ENCODE peak calls at places on chromosomes 1 and 21, in five cellular contexts. One of them, this sample, is unnamed.

GRCh38 chr1:26203642-26204318 is 13.4 kb downstream of the CATSPER4 start:
- DNase-seq in fibroblast of villous mesenchyme: no peak
- DNase-seq in tibial artery: peak
- DNase-seq in CD8-positive, alpha-beta T cell: no peak
- DNase-seq in GM23338: peak
- DNase-seq in this sample: no peak

GRCh38 chr21:43333301-43334062 is 93.4 kb downstream of the SIK1 start:
- DNase-seq in fibroblast of villous mesenchyme: peak
- DNase-seq in CD8-positive, alpha-beta T cell: no peak
- DNase-seq in GM23338: peak
- DNase-seq in tibial artery: no peak
- DNase-seq in this sample: no peak

GRCh38 chr1:209268479-209268878 is 315.0 kb upstream of the CAMK1G start:
- DNase-seq in fibroblast of villous mesenchyme: no peak
- DNase-seq in tibial artery: no peak
- DNase-seq in CD8-positive, alpha-beta T cell: no peak
- DNase-seq in GM23338: no peak
- DNase-seq in this sample: no peak

GRCh38 chr1:202624781-202625108 is 85.5 kb downstream of the SYT2 start:
- DNase-seq in fibroblast of villous mesenchyme: no peak
- DNase-seq in CD8-positive, alpha-beta T cell: no peak
- DNase-seq in tibial artery: no peak
- DNase-seq in GM23338: no peak
- DNase-seq in this sample: no peak

GRCh38 chr1:108897865-108898720 is 21.3 kb downstream of the GPSM2 start:
- DNase-seq in tibial artery: no peak
- DNase-seq in fibroblast of villous mesenchyme: peak
- DNase-seq in CD8-positive, alpha-beta T cell: peak
- DNase-seq in GM23338: peak
- DNase-seq in this sample: peak

GRCh38 chr1:92901699-92902405 is 59.4 kb downstream of the DIPK1A start:
- DNase-seq in tibial artery: no peak
- DNase-seq in CD8-positive, alpha-beta T cell: no peak
- DNase-seq in fibroblast of villous mesenchyme: peak
- DNase-seq in GM23338: no peak
- DNase-seq in this sample: no peak

GRCh38 chr21:29300547-29301138 is 1.9 kb downstream of the BACH1 start:
- DNase-seq in CD8-positive, alpha-beta T cell: no peak
- DNase-seq in fibroblast of villous mesenchyme: peak
- DNase-seq in tibial artery: no peak
- DNase-seq in GM23338: no peak
- DNase-seq in this sample: peak

GRCh38 chr1:226110249-226111108 is 48.0 kb downstream of the H3-3A start:
- DNase-seq in GM23338: peak
- DNase-seq in CD8-positive, alpha-beta T cell: peak
- DNase-seq in fibroblast of villous mesenchyme: peak
- DNase-seq in tibial artery: peak
- DNase-seq in this sample: peak

GRCh38 chr1:214271995-214272731 is 8.8 kb upstream of the SMYD2 start:
- DNase-seq in CD8-positive, alpha-beta T cell: no peak
- DNase-seq in fibroblast of villous mesenchyme: no peak
- DNase-seq in tibial artery: no peak
- DNase-seq in GM23338: no peak
- DNase-seq in this sample: no peak

GRCh38 chr1:52631759-52632331 is 1.1 kb upstream of the SHISAL2A start:
- DNase-seq in tibial artery: no peak
- DNase-seq in CD8-positive, alpha-beta T cell: no peak
- DNase-seq in GM23338: no peak
- DNase-seq in fibroblast of villous mesenchyme: no peak
- DNase-seq in this sample: no peak

GRCh38 chr1:30650038-30650958 is 73.1 kb downstream of the MATN1 start:
- DNase-seq in GM23338: no peak
- DNase-seq in fibroblast of villous mesenchyme: no peak
- DNase-seq in tibial artery: no peak
- DNase-seq in CD8-positive, alpha-beta T cell: no peak
- DNase-seq in this sample: no peak

GRCh38 chr21:42367379-42368165 is 1.2 kb upstream of the TFF1 start:
- DNase-seq in tibial artery: no peak
- DNase-seq in GM23338: no peak
- DNase-seq in CD8-positive, alpha-beta T cell: no peak
- DNase-seq in fibroblast of villous mesenchyme: no peak
- DNase-seq in this sample: no peak

GRCh38 chr1:26102046-26102925 is 9.3 kb upstream of the PDIK1L start:
- DNase-seq in CD8-positive, alpha-beta T cell: no peak
- DNase-seq in fibroblast of villous mesenchyme: no peak
- DNase-seq in tibial artery: peak
- DNase-seq in GM23338: no peak
- DNase-seq in this sample: no peak

GRCh38 chr1:172041689-172042088 is 200.4 kb downstream of the DNM3 start:
- DNase-seq in fibroblast of villous mesenchyme: peak
- DNase-seq in GM23338: no peak
- DNase-seq in tibial artery: no peak
- DNase-seq in CD8-positive, alpha-beta T cell: no peak
- DNase-seq in this sample: no peak

GRCh38 chr1:206867261-206867660 is 1.8 kb downstream of the IL20 start:
- DNase-seq in CD8-positive, alpha-beta T cell: no peak
- DNase-seq in tibial artery: no peak
- DNase-seq in fibroblast of villous mesenchyme: no peak
- DNase-seq in GM23338: no peak
- DNase-seq in this sample: no peak

GRCh38 chr1:117671781-117672501 is 66.1 kb downstream of the TENT5C start:
- DNase-seq in CD8-positive, alpha-beta T cell: no peak
- DNase-seq in fibroblast of villous mesenchyme: peak
- DNase-seq in tibial artery: peak
- DNase-seq in GM23338: peak
- DNase-seq in this sample: no peak

GRCh38 chr1:35769188-35769758 is 505 bp downstream of the CLSPN start:
- DNase-seq in fibroblast of villous mesenchyme: peak
- DNase-seq in CD8-positive, alpha-beta T cell: peak
- DNase-seq in GM23338: peak
- DNase-seq in tibial artery: peak
- DNase-seq in this sample: peak
- TF ChIP-seq CTCF in fibroblast of villous mesenchyme: peak
- TF ChIP-seq CTCF in CD8-positive, alpha-beta T cell: no peak
- TF ChIP-seq CTCF in GM23338: no peak
- TF ChIP-seq CTCF in tibial artery: peak
- TF ChIP-seq CTCF in this sample: peak

DNA sequence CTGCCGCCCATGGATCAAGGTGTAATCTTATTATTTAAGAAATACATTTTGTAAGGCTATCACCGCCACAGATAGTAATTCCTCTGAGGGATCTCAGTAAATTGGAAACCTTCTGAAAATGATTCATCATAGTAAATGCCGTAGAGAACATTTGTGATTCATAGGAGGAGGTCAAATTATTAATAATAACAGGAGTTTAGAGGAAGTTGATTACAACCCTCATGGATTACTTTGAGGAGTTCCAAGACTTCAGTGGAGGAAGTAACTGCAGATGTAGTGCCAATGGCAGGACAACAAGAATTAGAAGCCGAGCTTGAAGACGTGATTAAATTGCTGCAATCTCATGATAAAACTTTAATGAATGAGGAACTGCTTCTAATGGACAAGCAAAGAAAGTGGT is 280.1 kb downstream of the PTPRC start:
- DNase-seq in tibial artery: no peak
- DNase-seq in GM23338: no peak
- DNase-seq in CD8-positive, alpha-beta T cell: no peak
- DNase-seq in fibroblast of villous mesenchyme: peak
- DNase-seq in this sample: no peak
- H3K4me3 ChIP-seq in tibial artery: no peak
- H3K4me3 ChIP-seq in GM23338: no peak
- H3K4me3 ChIP-seq in CD8-positive, alpha-beta T cell: no peak
- H3K4me3 ChIP-seq in fibroblast of villous mesenchyme: no peak
- H3K4me3 ChIP-seq in this sample: no peak

DNA sequence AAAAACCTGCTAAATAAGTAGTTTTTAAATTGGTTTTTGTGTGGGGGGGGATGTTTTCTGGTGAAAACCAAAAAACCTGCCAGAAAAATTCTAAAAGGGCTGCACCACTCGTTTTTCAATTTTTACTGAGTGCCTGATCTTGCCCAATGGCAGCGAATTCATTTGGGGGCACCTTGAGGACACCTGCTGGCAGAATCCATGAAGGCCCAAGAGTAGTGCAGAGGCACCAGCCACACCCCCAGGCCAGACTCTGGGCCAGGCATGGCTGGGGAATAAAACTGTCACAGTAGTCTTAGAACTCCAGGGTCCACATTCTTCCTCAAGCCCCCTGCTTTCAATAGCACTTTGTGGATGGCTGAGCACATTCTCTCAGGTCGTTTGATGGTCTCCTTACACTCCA is 50.3 kb downstream of the GLIS1 start:
- DNase-seq in tibial artery: no peak
- DNase-seq in fibroblast of villous mesenchyme: no peak
- DNase-seq in CD8-positive, alpha-beta T cell: no peak
- DNase-seq in GM23338: no peak
- DNase-seq in this sample: no peak
- TF ChIP-seq CTCF in tibial artery: no peak
- TF ChIP-seq CTCF in fibroblast of villous mesenchyme: peak
- TF ChIP-seq CTCF in CD8-positive, alpha-beta T cell: no peak
- TF ChIP-seq CTCF in GM23338: peak
- TF ChIP-seq CTCF in this sample: peak

GRCh38 chr1:110606784-110607662 is 865 bp upstream of the KCNA2 start:
- DNase-seq in GM23338: peak
- DNase-seq in CD8-positive, alpha-beta T cell: peak
- DNase-seq in tibial artery: no peak
- DNase-seq in fibroblast of villous mesenchyme: no peak
- DNase-seq in this sample: peak

GRCh38 chr1:110607663-110608230 is 1.6 kb upstream of the KCNA2 start:
- DNase-seq in CD8-positive, alpha-beta T cell: no peak
- DNase-seq in fibroblast of villous mesenchyme: no peak
- DNase-seq in GM23338: peak
- DNase-seq in tibial artery: no peak
- DNase-seq in this sample: no peak

GRCh38 chr1:110604586-110605148 is 1.5 kb downstream of the KCNA2 start:
- DNase-seq in CD8-positive, alpha-beta T cell: no peak
- DNase-seq in fibroblast of villous mesenchyme: no peak
- DNase-seq in tibial artery: no peak
- DNase-seq in GM23338: no peak
- DNase-seq in this sample: no peak

GRCh38 chr1:110605446-110605845 is 712 bp downstream of the KCNA2 start:
- DNase-seq in fibroblast of villous mesenchyme: no peak
- DNase-seq in CD8-positive, alpha-beta T cell: no peak
- DNase-seq in GM23338: no peak
- DNase-seq in tibial artery: no peak
- DNase-seq in this sample: no peak

GRCh38 chr1:110605901-110606783 is at the start of gene KCNA2:
- DNase-seq in GM23338: peak
- DNase-seq in fibroblast of villous mesenchyme: no peak
- DNase-seq in tibial artery: peak
- DNase-seq in CD8-positive, alpha-beta T cell: no peak
- DNase-seq in this sample: no peak
- H3K4me3 ChIP-seq in GM23338: peak
- H3K4me3 ChIP-seq in fibroblast of villous mesenchyme: no peak
- H3K4me3 ChIP-seq in tibial artery: peak
- H3K4me3 ChIP-seq in CD8-positive, alpha-beta T cell: peak
- H3K4me3 ChIP-seq in this sample: peak

GRCh38 chr1:88922214-88922613 is 30.8 kb upstream of the GTF2B start:
- DNase-seq in tibial artery: no peak
- DNase-seq in CD8-positive, alpha-beta T cell: no peak
- DNase-seq in fibroblast of villous mesenchyme: no peak
- DNase-seq in GM23338: peak
- DNase-seq in this sample: no peak
- TF ChIP-seq CTCF in tibial artery: no peak
- TF ChIP-seq CTCF in CD8-positive, alpha-beta T cell: no peak
- TF ChIP-seq CTCF in fibroblast of villous mesenchyme: no peak
- TF ChIP-seq CTCF in GM23338: peak
- TF ChIP-seq CTCF in this sample: no peak

DNA sequence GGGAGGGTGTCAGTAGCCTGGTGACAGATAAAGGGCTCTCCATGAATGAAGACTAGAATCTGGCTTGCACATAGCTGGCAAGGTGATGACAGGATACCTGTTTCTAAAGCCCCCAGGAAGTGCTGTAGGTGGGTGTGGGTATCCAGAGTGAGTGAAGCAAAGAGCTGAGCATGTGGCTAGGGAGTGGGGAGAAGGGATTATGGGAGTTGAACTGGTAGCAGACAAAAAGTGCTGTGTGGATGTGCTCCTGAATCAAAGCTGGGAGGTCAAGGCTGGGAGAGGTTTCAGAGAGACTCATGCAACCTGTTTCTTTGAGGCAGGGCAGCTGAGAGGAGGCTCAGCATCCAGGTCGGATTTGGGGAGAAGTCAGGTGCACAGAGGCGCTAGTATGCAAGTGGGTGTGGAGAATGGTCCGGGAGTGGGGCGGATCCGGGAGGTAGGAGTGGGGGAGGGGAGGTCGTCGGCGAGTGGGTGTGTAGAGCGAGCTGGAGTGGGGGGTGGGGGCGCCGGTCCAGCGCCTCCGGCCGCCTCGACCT is 600 bp downstream of the ASTN1 start:
- DNase-seq in tibial artery: no peak
- DNase-seq in GM23338: peak
- DNase-seq in CD8-positive, alpha-beta T cell: no peak
- DNase-seq in fibroblast of villous mesenchyme: no peak
- DNase-seq in this sample: no peak
- H3K4me3 ChIP-seq in tibial artery: peak
- H3K4me3 ChIP-seq in GM23338: peak
- H3K4me3 ChIP-seq in CD8-positive, alpha-beta T cell: no peak
- H3K4me3 ChIP-seq in fibroblast of villous mesenchyme: no peak
- H3K4me3 ChIP-seq in this sample: no peak

DNA sequence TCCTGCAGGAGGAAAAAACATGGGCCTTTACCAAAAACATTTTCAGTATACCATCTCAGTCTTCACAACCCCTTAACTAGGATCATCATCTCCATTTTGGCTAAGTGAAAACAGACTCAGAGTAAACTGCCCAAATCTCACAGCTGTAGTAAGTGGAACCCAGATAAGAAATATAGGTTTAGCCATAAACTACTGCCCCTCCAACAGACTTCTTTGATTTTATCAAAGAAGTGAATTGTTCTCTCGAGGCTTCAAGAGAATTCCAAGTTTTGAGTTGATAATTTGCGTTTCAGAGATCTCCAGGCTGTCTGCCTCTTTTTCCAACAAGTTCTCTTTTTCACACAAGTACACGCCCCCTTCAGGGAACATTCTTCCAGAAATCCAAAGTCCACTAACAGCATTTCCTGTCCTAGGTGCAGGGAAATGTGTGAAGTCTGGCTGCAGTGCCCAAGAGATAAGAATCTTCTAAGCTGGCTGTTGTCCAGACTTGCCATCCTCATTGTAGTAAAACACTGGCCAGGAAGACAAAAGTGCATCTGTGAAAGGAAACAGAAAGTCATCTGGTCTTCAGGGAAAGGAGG is 30.8 kb downstream of the RNF19B start:
- DNase-seq in GM23338: peak
- DNase-seq in fibroblast of villous mesenchyme: peak
- DNase-seq in CD8-positive, alpha-beta T cell: no peak
- DNase-seq in tibial artery: no peak
- DNase-seq in this sample: no peak
- TF ChIP-seq CTCF in GM23338: no peak
- TF ChIP-seq CTCF in fibroblast of villous mesenchyme: no peak
- TF ChIP-seq CTCF in CD8-positive, alpha-beta T cell: no peak
- TF ChIP-seq CTCF in tibial artery: no peak
- TF ChIP-seq CTCF in this sample: no peak

This sample was measured in GM06990.